ENCODE peak calls at places on chromosomes 2 and 18, in nine cellular contexts. W, S, Z, M, J, O, R, K and C are unnamed samples.

GRCh38 chr2:12081481-12082210 is 335.2 kb downstream of the LPIN1 start:
- DNase-seq in R (no peak), J (no peak), Z (no peak), K (no peak), O (no peak), M (no peak), W (no peak), S (no peak), C (peak)

GRCh38 chr2:40286721-40287120 is 165.2 kb downstream of the SLC8A1 start:
- DNase-seq in O (no peak), R (no peak), J (no peak), W (no peak), S (no peak), K (no peak), M (no peak), Z (no peak), C (no peak)

GRCh38 chr2:204260162-204260877 is 285.0 kb upstream of the PARD3B start:
- DNase-seq in R (peak), K (peak), S (no peak), J (peak), M (peak), W (no peak), Z (peak), O (peak), C (peak)

GRCh38 chr18:44969214-44969842 is 288.6 kb downstream of the SETBP1 start:
- DNase-seq in K (no peak), S (no peak), O (no peak), M (no peak), W (no peak), R (no peak), Z (no peak), J (no peak), C (no peak)

GRCh38 chr18:77207540-77207939 is 42.1 kb upstream of the GALR1 start:
- DNase-seq in O (peak), K (no peak), W (no peak), J (no peak), M (peak), Z (peak), R (peak), S (peak), C (peak)

GRCh38 chr2:73033142-73033765 is 38.3 kb downstream of the SFXN5 start:
- DNase-seq in W (no peak), S (no peak), M (no peak), O (no peak), K (no peak), J (no peak), R (no peak), Z (no peak), C (peak)

GRCh38 chr2:179275280-179276013 is 10.8 kb upstream of the SESTD1 start:
- DNase-seq in O (peak), K (no peak), S (no peak), W (no peak), Z (no peak), M (no peak), J (no peak), R (no peak), C (peak)

GRCh38 chr18:63936156-63936931 is 12.8 kb upstream of the HMSD start:
- DNase-seq in W (peak), K (peak), M (peak), R (peak), Z (peak), S (peak), O (peak), J (peak), C (peak)

GRCh38 chr18:34978533-34978893 is 62.7 kb upstream of the MAPRE2 start:
- DNase-seq in R (no peak), M (no peak), O (no peak), W (no peak), S (no peak), Z (no peak), K (no peak), J (no peak), C (no peak)

GRCh38 chr18:39345321-39345720 is 1779.7 kb upstream of the CELF4 start:
- DNase-seq in Z (no peak), W (no peak), R (no peak), M (no peak), S (no peak), J (no peak), O (peak), K (no peak), C (peak)